ENCODE peak calls at places on chromosome 10, in four cellular contexts. X, O, N and H are unnamed samples. For H3K4me1, the result is how much of the 10 kb centered on the place peaks cover.

GRCh38 chr10:122077311-122077875 is 88.4 kb downstream of the TACC2 start:
- DNase-seq in N (no peak), O (no peak), X (no peak), H (no peak)

GRCh38 chr10:34397324-34397723 is 417.8 kb downstream of the PARD3 start:
- DNase-seq in N (no peak), X (no peak), O (no peak), H (no peak)

GRCh38 chr10:117609095-117609821 is 66.7 kb downstream of the EMX2 start:
- DNase-seq in X (no peak), N (peak), O (no peak), H (no peak)

GRCh38 chr10:123995461-123996131 is 97.8 kb downstream of the CHST15 start:
- DNase-seq in O (no peak), N (peak), X (peak), H (peak)

GRCh38 chr10:118241229-118242137 is 100.6 kb downstream of the FAM204A start:
- DNase-seq in X (peak), N (peak), O (peak), H (peak)

GRCh38 chr10:86775056-86775858 is 18.8 kb downstream of the BMPR1A start:
- DNase-seq in X (no peak), N (no peak), O (no peak), H (no peak)

GRCh38 chr10:29256531-29256930 is 32.3 kb upstream of the LYZL1 start:
- DNase-seq in X (no peak), O (no peak), N (no peak), H (no peak)

GRCh38 chr10:28332699-28333098 is 29.8 kb upstream of the MPP7 start:
- DNase-seq in X (peak), N (no peak), O (no peak), H (no peak)

GRCh38 chr10:30284860-30285594 is 64.1 kb downstream of the MTPAP start:
- DNase-seq in N (no peak), X (no peak), O (no peak), H (peak)

DNA sequence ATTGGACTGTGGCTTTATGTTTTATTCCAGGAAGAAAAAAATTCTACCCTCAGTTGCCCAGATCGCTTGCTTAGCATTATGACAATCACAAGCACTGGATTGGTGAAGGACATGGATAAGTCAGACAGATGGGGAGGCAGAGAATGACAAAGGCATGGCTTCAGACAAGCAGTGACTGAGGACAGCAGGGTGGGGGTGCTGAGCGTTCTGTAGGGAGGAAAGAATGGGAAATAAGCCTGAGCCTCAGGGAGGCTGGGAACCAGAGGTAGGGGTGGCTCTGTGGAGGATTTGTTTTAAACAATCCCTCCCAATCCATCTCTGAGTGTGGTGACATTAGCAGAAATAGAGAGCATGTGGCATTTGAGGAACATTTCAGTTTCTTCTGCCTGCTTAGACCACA is 896.9 kb downstream of the CCSER2 start:
- DNase-seq in X (no peak), N (no peak), O (no peak), H (no peak)
- H3K4me1 ChIP-seq in X (under half), N (under half), O (under half), H (under half)

DNA sequence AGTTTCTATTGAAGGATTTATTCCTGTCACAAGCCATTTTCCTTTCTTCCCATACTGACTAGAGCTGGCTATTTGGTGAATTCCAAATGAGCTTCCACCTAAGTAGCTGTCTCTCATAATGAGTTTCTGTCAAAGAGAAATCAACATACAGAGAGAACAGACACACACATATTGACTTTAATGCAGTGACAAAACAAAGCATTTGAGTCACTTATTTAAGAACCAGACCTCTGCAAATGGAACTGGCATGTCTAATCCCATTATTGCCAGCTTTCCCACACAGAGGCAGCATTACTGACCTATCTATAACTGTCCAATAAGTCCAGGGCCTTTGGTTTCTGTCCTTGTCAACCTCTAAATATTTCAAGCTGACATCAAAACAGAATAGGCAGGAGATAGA is 179.3 kb upstream of the CSTF2T start:
- DNase-seq in X (no peak), N (no peak), O (no peak), H (no peak)
- H3K27ac ChIP-seq in X (no peak), N (peak), O (no peak), H (peak)

DNA sequence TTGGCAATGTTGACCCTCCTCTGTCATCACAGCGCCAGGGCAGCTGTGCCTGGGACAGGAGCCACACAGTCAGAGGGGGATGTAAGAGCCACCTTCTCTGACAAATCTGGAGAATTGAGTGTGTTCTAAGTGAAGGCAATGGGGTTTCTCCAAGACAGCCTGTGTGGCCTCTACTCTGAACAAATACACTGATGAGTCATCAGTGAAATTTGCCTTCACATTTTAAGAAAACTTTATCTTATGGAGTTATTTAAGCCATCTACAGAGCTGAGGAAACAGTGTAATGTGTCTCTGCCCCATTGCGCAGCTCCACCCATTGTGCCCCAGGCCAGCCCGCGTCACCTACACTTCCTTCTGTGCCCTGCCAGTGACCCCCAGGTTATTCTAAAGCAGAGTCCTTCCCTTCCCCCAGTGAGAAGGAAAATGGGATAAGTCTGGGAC is 21.6 kb downstream of the AKR1E2 start:
- DNase-seq in X (no peak), N (no peak), O (no peak), H (no peak)
- H3K4me1 ChIP-seq in X (under half), N (under half), O (under half), H (under half)

GRCh38 chr10:96619803-96620773 is 33.3 kb upstream of the TM9SF3 start:
- DNase-seq in N (no peak), O (no peak), X (no peak), H (no peak)
- H3K27ac ChIP-seq in N (peak), O (no peak), X (no peak), H (no peak)

DNA sequence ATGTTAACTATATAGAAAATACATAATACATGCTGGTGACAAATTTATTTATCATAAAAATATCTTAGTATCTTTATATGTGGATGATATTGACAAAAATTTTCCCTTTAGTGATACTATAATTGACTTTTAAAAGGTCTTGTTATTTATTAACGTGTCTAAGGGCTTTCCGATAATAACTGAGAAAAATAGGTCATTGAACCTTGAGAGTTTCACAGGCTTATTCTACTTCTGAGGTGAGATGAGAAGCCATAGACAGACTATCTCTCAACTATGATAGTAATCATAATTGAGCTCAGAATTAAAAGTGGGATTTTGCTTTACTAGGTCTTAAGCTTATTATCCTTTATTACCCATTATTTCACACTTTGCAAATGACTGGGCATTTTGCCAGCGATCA is 574.6 kb downstream of the ZWINT start:
- DNase-seq in O (no peak), X (no peak), N (no peak), H (no peak)
- H3K4me1 ChIP-seq in O (under half), X (under half), N (under half), H (under half)

GRCh38 chr10:100239851-100240250 is 10.5 kb upstream of the CHUK start:
- DNase-seq in N (no peak), O (no peak), X (no peak), H (no peak)
- H3K27ac ChIP-seq in N (no peak), O (no peak), X (no peak), H (no peak)

GRCh38 chr10:44966129-44966815 is 6.7 kb downstream of the RASSF4 start:
- DNase-seq in N (peak), O (no peak), X (no peak), H (no peak)
- H3K4me1 ChIP-seq in N (half or more), O (under half), X (half or more), H (half or more)

DNA sequence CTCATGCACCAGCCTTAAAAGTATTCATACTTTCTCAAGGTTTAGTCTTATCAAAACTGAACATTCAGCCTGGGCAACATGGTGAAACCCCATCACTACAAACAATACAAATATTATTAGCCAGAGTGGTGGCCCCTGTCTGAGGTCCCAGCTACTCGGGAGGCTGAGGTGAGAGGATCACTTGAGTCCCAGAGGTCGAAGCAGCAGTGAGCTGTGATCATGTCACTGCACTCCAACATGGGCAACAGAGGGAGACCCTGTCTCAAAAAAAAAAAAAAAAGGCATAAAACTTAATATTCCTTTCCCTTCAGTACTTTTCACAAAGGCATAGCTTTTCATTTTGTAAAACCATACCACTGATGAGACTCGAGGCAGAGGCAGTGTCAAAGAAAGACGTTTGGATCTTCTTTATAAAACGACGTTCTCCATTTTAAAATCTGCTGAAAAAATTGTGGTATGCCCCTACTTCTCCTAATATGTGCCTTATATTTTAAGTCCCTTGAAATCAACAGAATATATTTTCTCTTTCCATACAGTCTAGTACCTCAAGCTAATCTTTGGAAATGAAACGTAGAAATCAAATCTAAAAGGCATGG is 1.9 kb downstream of the NSUN6 start:
- DNase-seq in O (no peak), X (peak), N (no peak), H (no peak)
- H3K27ac ChIP-seq in O (no peak), X (peak), N (no peak), H (no peak)

GRCh38 chr10:79196470-79197461 is 128.0 kb downstream of the ZMIZ1 start:
- DNase-seq in X (peak), N (peak), O (peak), H (peak)

GRCh38 chr10:79195091-79195923 is 126.5 kb downstream of the ZMIZ1 start:
- DNase-seq in O (peak), X (peak), N (peak), H (peak)

GRCh38 chr10:79193694-79194382 is 125.1 kb downstream of the ZMIZ1 start:
- DNase-seq in X (peak), O (no peak), N (no peak), H (no peak)

GRCh38 chr10:79200346-79200745 is 131.6 kb downstream of the ZMIZ1 start:
- DNase-seq in N (no peak), X (no peak), O (no peak), H (no peak)

DNA sequence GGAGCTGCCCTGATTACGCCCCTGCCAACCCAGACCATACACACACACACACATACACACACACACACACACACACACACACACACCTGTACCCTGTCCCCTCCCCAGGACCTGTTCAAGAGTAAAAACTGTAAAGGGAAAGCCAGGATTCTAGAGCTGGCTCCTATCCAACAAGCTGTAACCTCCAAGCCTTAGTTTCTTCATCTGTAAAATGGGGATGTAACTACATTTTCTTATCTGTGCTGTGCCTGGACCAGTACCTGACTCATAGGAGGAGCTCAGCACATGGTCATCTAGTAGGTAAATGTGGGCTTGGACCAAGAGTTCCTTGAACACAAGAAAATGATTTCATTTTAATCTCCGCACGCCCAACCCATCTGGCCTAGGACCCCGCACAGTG is 128.8 kb downstream of the ZMIZ1 start:
- DNase-seq in X (no peak), N (no peak), O (no peak), H (no peak)
- H3K4me1 ChIP-seq in X (under half), N (half or more), O (under half), H (under half)

DNA sequence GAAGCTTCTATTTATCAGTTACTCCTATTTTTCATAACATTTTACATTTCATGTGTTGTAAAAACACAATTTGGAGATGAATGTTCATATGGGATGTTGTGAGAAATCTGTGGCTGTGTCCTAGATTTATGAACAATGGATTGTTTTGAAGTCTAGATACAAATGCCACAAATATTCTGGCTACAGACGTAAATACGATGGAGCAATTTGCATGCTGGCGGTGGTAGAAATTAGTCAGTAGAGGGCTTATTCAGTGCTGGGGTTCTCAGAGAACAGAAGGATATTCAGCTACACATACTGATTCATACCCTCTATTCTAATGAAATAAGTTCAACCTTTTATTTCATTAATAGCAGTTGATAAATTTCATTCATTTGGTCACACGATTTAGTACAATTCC is 48.8 kb downstream of the PLPP4 start:
- DNase-seq in X (no peak), O (no peak), N (no peak), H (no peak)
- H3K27ac ChIP-seq in X (no peak), O (no peak), N (no peak), H (no peak)